ENCODE peak calls at places on chromosomes 7 and 10, in four cellular contexts. S is mesendoderm, K is H9, V is H1. Q is an unnamed sample.

GRCh38 chr10:73875139-73875475 is 752 bp upstream of the CAMK2G start:
- DNase-seq in S (no peak), K (no peak), V (no peak), Q (no peak)

GRCh38 chr10:47165168-47165710 is 134.8 kb upstream of the GDF10 start:
- DNase-seq in S (no peak), K (no peak), V (no peak), Q (no peak)

GRCh38 chr7:7719235-7719634 is 828 bp upstream of the RPA3 start:
- DNase-seq in S (no peak), K (no peak), V (no peak), Q (peak)

GRCh38 chr7:119929891-119930290 is 343.1 kb upstream of the KCND2 start:
- DNase-seq in S (no peak), K (no peak), V (no peak), Q (no peak)

GRCh38 chr10:125148021-125148439 is 12.3 kb downstream of the CTBP2 start:
- DNase-seq in S (no peak), K (peak), V (no peak), Q (no peak)

GRCh38 chr7:44056681-44057080 is 8.7 kb downstream of the PGAM2 start:
- DNase-seq in S (no peak), K (no peak), V (no peak), Q (no peak)

GRCh38 chr10:7030134-7030855 is 380.5 kb downstream of the SFMBT2 start:
- DNase-seq in S (no peak), K (no peak), V (no peak), Q (no peak)

GRCh38 chr7:111029574-111030357 is 61.2 kb upstream of the LRRN3 start:
- DNase-seq in S (no peak), K (no peak), V (no peak), Q (peak)

GRCh38 chr10:110006358-110007170 is 1.2 kb upstream of the ADD3 start:
- DNase-seq in S (peak), K (peak), V (no peak), Q (peak)

GRCh38 chr7:66202380-66202779 is 2.8 kb upstream of the TPST1 start:
- DNase-seq in S (no peak), K (peak), V (no peak), Q (no peak)

GRCh38 chr10:14276200-14276599 is 54.5 kb downstream of the FRMD4A start:
- DNase-seq in S (no peak), K (no peak), V (no peak), Q (no peak)

GRCh38 chr10:21260793-21261149 is 264.7 kb downstream of the SKIDA1 start:
- DNase-seq in S (peak), K (no peak), V (no peak), Q (no peak)

GRCh38 chr10:72322030-72322279 is 32.8 kb downstream of the DNAJB12 start:
- DNase-seq in S (no peak), K (no peak), V (no peak), Q (no peak)

GRCh38 chr10:70549962-70550845 is 52.3 kb downstream of the PRF1 start:
- DNase-seq in S (peak), K (peak), V (peak), Q (peak)

GRCh38 chr10:44387853-44388251 is 3.0 kb upstream of the CXCL12 start:
- DNase-seq in S (no peak), K (peak), V (peak), Q (no peak)

GRCh38 chr7:149495785-149496641 is 1.6 kb downstream of the ZNF746 start:
- DNase-seq in S (no peak), K (no peak), V (no peak), Q (peak)

GRCh38 chr10:14560274-14560673 is 214.4 kb downstream of the FAM107B start:
- DNase-seq in S (peak), K (peak), V (no peak), Q (peak)

GRCh38 chr10:127035827-127036226 is 130.6 kb downstream of the DOCK1 start:
- DNase-seq in S (no peak), K (no peak), V (no peak), Q (no peak)

GRCh38 chr10:117750616-117751015 is 208.1 kb downstream of the EMX2 start:
- DNase-seq in S (no peak), K (no peak), V (peak), Q (no peak)

GRCh38 chr7:12137283-12137682 is 73.8 kb upstream of the TMEM106B start:
- DNase-seq in S (no peak), K (no peak), V (no peak), Q (no peak)

GRCh38 chr7:131529179-131529578 is 27.2 kb downstream of the PODXL start:
- DNase-seq in S (peak), K (no peak), V (no peak), Q (no peak)

GRCh38 chr7:16708980-16709379 is 44.6 kb upstream of the TSPAN13 start:
- DNase-seq in S (peak), K (no peak), V (no peak), Q (peak)

GRCh38 chr10:63241898-63242297 is 108.8 kb downstream of the NRBF2 start:
- DNase-seq in S (no peak), K (no peak), V (no peak), Q (no peak)

GRCh38 chr7:78099715-78100477 is 301.3 kb downstream of the PHTF2 start:
- DNase-seq in S (no peak), K (no peak), V (no peak), Q (peak)

GRCh38 chr7:55516399-55516798 is 55.9 kb downstream of the VOPP1 start:
- DNase-seq in S (no peak), K (no peak), V (no peak), Q (no peak)

GRCh38 chr7:92766461-92767003 is 69.8 kb downstream of the CDK6 start:
- DNase-seq in S (no peak), K (no peak), V (no peak), Q (peak)

GRCh38 chr10:43842496-43842895 is 193.8 kb upstream of the ZNF32 start:
- DNase-seq in S (no peak), K (no peak), V (no peak), Q (no peak)

GRCh38 chr7:116501425-116502167 is 2.1 kb downstream of the CAV2 start:
- DNase-seq in S (no peak), K (no peak), V (no peak), Q (peak)

GRCh38 chr10:97759981-97760345 is 11.8 kb downstream of the SFRP5 start:
- DNase-seq in S (no peak), K (no peak), V (no peak), Q (no peak)

GRCh38 chr10:3524086-3524960 is 260.7 kb downstream of the KLF6 start:
- DNase-seq in S (no peak), K (no peak), V (no peak), Q (no peak)

GRCh38 chr7:107103369-107103768 is 58.9 kb downstream of the PRKAR2B start:
- DNase-seq in S (peak), K (no peak), V (no peak), Q (peak)

GRCh38 chr10:132675031-132675740 is 110.8 kb downstream of the NKX6-2 start:
- DNase-seq in S (no peak), K (peak), V (no peak), Q (no peak)
- H3K56ac ChIP-seq in S (no peak), K (no peak), V (no peak), Q (no peak)

DNA sequence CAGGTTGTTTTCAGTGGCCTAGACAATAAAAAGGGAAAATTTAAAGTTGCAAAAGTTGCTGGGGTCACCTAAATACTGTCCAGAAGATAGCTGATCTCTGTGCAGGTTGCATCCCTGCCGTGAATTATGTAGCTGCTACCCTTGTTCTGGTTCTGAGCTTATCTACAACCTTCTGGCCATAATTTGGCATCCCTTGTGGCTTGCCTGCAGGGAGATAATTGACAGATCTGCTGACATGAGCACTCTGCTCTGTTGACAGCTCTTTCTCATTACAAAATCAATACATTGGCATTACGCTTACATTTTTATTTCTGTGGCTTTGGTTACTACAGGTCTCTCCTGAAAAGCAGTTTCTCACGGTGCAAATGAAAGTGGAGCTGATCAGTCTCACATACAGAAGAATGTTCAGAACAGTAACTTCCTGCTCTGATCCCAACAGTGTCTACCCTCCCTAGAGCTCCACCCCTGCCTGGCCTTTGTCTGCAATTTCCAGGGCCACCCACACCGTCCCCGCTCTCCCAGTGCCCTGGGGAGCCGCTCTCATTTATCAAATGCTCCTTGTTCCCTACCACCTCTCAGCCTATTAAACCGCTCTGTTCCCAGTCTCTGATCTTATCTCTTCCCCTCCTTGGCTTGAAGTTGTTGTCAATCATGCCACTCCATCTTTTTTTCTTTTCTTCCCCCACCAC is 29.1 kb upstream of the HECTD2 start:
- DNase-seq in S (peak), K (no peak), V (no peak), Q (no peak)
- H3K27ac ChIP-seq in S (no peak), K (no peak), V (no peak), Q (no peak)

DNA sequence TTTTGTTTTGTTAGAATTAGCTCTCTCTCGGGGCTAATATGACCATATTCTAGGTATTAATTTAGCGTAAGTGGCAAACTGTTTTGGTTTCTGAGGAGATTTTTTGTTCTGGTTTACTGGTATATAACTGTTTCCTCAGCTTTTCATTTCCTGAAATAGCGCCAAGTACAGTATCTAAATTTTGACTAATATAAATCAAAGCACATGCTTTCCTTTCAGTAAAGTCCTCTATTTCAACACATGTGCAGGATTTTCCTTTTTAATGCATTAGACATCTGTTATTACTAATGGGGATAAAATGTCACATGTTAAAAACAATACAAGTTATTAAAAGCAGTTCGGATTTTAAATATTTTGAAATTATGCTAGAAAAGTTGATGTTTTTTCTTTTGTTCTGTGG is 11.3 kb downstream of the FERD3L start:
- DNase-seq in S (no peak), K (no peak), V (no peak), Q (peak)
- H3K56ac ChIP-seq in S (no peak), K (no peak), V (no peak), Q (no peak)

GRCh38 chr7:101913876-101914275 is 96.5 kb downstream of the CUX1 start:
- DNase-seq in S (no peak), K (no peak), V (no peak), Q (peak)

GRCh38 chr7:101913247-101913721 is 95.9 kb downstream of the CUX1 start:
- DNase-seq in S (no peak), K (no peak), V (no peak), Q (no peak)

GRCh38 chr7:101911800-101912705 is 94.6 kb downstream of the CUX1 start:
- DNase-seq in S (no peak), K (no peak), V (no peak), Q (peak)

GRCh38 chr7:101911011-101911799 is 93.8 kb downstream of the CUX1 start:
- DNase-seq in S (no peak), K (no peak), V (no peak), Q (peak)

DNA sequence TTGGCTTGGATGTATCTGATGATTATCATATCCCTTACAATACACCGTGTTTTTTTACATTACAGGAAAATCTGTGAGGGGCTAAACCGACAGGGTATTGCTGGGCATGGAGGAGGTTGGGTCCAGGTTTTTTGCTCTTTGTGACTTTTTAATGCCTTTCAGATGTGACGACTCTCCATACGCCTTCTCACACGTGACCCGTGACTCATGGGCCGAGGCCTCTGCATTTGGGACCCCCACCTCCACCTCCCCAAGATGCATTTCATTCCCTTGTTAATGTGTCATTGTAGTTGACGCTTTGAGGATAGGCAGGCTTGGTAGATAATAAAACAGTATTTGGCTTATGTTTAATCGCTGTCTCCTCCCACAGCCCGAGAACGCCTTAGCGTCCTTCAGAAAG is 95.3 kb downstream of the CUX1 start:
- DNase-seq in S (no peak), K (no peak), V (no peak), Q (peak)
- H3K27ac ChIP-seq in S (no peak), K (no peak), V (no peak), Q (peak)

GRCh38 chr7:2219606-2220005 is 13.1 kb downstream of the MAD1L1 start:
- DNase-seq in S (no peak), K (no peak), V (no peak), Q (no peak)

GRCh38 chr7:2220954-2221353 is 11.8 kb downstream of the MAD1L1 start:
- DNase-seq in S (no peak), K (no peak), V (no peak), Q (no peak)

GRCh38 chr7:2220030-2220429 is 12.7 kb downstream of the MAD1L1 start:
- DNase-seq in S (no peak), K (no peak), V (no peak), Q (no peak)

GRCh38 chr7:2219136-2219535 is 13.6 kb downstream of the MAD1L1 start:
- DNase-seq in S (no peak), K (no peak), V (no peak), Q (no peak)

DNA sequence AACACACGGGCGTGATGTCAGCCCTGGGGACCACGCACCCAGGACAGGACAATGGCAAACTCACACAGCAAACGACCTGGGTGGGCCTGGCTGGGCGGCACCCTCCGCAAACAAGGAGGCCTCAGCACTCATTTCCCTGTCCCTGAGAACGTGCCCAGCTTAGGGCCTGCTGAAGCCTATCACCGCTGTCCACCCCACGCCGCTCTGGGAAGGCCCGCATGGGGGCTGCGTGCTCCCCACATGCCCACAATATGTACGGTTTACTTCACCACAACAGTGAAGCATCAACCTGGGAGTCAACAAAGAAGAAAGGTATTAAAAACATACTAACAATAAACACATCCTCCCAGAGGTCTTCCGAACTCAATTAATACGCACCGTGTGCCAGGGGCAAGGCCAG is 12.2 kb downstream of the MAD1L1 start:
- DNase-seq in S (no peak), K (no peak), V (no peak), Q (no peak)
- H3K56ac ChIP-seq in S (no peak), K (no peak), V (no peak), Q (no peak)

GRCh38 chr10:121092341-121093099 is 241.4 kb downstream of the WDR11 start:
- DNase-seq in S (peak), K (no peak), V (no peak), Q (no peak)
- H3K27ac ChIP-seq in S (no peak), K (no peak), V (no peak), Q (no peak)

Q was measured in IMR-90.